ENCODE peak calls at places on chromosomes 11 and 22, in four cellular contexts. U is neuronal stem cell, H is GM23338, Q is fibroblast of lung. R is an unnamed sample.

GRCh38 chr22:42969348-42969975 is 45.5 kb downstream of the PACSIN2 start:
- DNase-seq in Q (peak), U (no peak), H (no peak), R (no peak)

GRCh38 chr11:59931688-59932087 is 6.5 kb upstream of the OOSP1 start:
- DNase-seq in U (no peak), Q (no peak), H (no peak), R (no peak)

GRCh38 chr22:23078462-23078787 is 8.1 kb downstream of the GNAZ start:
- DNase-seq in Q (no peak), U (no peak), H (no peak), R (no peak)

GRCh38 chr11:29214833-29215232 is 802.0 kb downstream of the KCNA4 start:
- DNase-seq in Q (peak), U (no peak), H (no peak), R (no peak)

GRCh38 chr11:34850339-34850738 is 65.8 kb downstream of the APIP start:
- DNase-seq in Q (no peak), H (no peak), U (no peak), R (no peak)

GRCh38 chr11:111026241-111026640 is 219.3 kb upstream of the POU2AF2 start:
- DNase-seq in U (no peak), Q (no peak), H (no peak), R (no peak)

GRCh38 chr22:44448271-44448780 is 49.7 kb downstream of the RTL6 start:
- DNase-seq in H (no peak), U (no peak), Q (peak), R (no peak)

GRCh38 chr22:37248251-37248650 is 4.2 kb upstream of the RAC2 start:
- DNase-seq in Q (no peak), H (no peak), U (no peak), R (no peak)

GRCh38 chr11:67367014-67367835 is 6.2 kb downstream of the CLCF1 start:
- DNase-seq in H (no peak), U (no peak), Q (peak), R (no peak)

GRCh38 chr11:72343159-72343756 is 91.1 kb downstream of the CLPB start:
- DNase-seq in U (no peak), Q (peak), H (no peak), R (no peak)

GRCh38 chr11:22192642-22193347 is at the start of gene ANO5:
- DNase-seq in U (peak), H (peak), Q (peak), R (no peak)
- H2AFZ ChIP-seq in U (peak), H (peak), Q (peak), R (peak)

DNA sequence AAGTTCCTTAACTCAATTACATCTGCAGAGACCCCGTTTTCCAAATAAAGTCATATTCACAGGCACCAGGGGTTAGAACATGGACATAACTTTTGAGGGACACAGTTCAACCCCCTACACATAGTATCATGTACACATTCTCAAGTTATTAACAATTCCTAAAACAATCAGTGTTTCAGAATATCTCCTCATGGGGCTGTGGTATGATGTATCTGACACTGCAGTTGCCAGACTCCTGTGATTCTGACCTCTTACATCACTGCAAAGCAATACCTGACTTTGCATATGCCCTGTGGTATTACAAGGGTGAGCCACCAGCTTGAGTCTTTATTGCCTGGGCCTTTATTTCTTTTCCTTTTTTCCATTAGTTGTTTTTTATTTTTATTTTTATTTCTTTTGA is 141.7 kb downstream of the COMMD9 start:
- DNase-seq in U (no peak), H (no peak), Q (no peak), R (no peak)
- H3K4me3 ChIP-seq in U (no peak), H (no peak), Q (no peak), R (no peak)

DNA sequence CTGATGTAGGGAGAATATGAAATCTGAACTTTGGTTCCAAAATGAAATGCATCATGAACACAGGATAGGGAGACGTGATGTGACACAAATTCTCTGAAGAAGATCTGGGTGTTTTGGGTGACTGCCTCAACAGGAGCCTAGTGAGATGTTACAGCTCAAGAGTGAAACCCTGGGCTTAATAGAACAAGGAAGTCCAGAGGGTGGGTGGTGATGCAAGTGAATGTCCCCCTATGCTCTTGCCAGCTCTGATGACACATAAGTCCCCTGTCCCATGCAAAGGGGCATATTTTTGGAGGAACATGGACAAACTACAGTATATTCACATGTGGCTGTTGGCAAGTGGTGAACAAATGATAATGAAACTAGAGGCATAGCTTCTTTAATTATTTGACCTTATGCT is 9.1 kb downstream of the CRTAM start:
- DNase-seq in H (no peak), Q (no peak), U (no peak), R (no peak)
- H2AFZ ChIP-seq in H (no peak), Q (no peak), U (no peak), R (no peak)

GRCh38 chr22:40684728-40685127 is 5.4 kb downstream of the MCHR1 start:
- DNase-seq in U (no peak), H (peak), Q (no peak), R (no peak)
- H3K4me3 ChIP-seq in U (no peak), H (peak), Q (no peak), R (no peak)

GRCh38 chr22:28843633-28844032 is 39.7 kb upstream of the ZNRF3 start:
- DNase-seq in U (no peak), Q (no peak), H (no peak), R (no peak)
- H2AFZ ChIP-seq in U (no peak), Q (no peak), H (no peak), R (no peak)

GRCh38 chr11:65436412-65437032 is 13.9 kb downstream of the NEAT1 start:
- DNase-seq in U (no peak), Q (no peak), H (no peak), R (no peak)
- H3K4me3 ChIP-seq in U (no peak), Q (peak), H (no peak), R (no peak)

GRCh38 chr11:82906931-82907330 is 5.4 kb downstream of the DDIAS start:
- DNase-seq in Q (no peak), U (no peak), H (no peak), R (no peak)
- H2AFZ ChIP-seq in Q (peak), U (no peak), H (no peak), R (no peak)

GRCh38 chr11:122105009-122105828 is 10.8 kb downstream of the BLID start:
- DNase-seq in Q (peak), U (no peak), H (no peak), R (peak)

GRCh38 chr11:122103366-122103765 is 12.6 kb downstream of the BLID start:
- DNase-seq in H (no peak), Q (peak), U (no peak), R (no peak)

GRCh38 chr11:122102426-122102825 is 13.6 kb downstream of the BLID start:
- DNase-seq in Q (peak), U (no peak), H (no peak), R (no peak)

GRCh38 chr11:122101625-122102291 is 14.3 kb downstream of the BLID start:
- DNase-seq in U (peak), Q (peak), H (peak), R (no peak)

DNA sequence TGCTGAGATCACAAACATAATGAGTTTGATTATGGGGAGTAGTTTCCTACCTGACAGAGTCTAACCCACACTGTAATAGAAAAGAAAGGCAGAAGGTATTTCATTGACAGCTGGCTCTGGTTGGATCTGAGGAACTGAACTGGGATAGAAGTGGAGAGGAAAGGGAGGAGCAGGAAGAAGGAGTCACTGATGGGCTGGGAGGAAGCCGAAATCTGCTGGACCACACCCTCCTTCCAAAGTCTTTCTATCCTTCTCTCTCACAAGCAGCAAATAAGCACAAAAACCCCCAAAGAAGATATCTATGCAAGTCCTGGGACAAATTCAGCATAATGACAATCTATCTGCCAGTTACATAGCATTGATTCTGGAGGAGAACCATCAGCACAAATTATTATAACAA is 11.6 kb downstream of the BLID start:
- DNase-seq in H (no peak), U (no peak), Q (no peak), R (no peak)
- H3K4me3 ChIP-seq in H (no peak), U (no peak), Q (no peak), R (no peak)

R was measured in HCT116.